ENCODE peak calls at places on chromosomes 11 and 22, in nine cellular contexts. K is CD8-positive, alpha-beta memory T cell; I is mammary epithelial cell; L is brain microvascular endothelial cell; O is CD4-positive, alpha-beta memory T cell; M is psoas muscle; Z is substantia nigra; X is kidney; J is cardiac muscle cell. Y is an unnamed sample.

GRCh38 chr11:57480409-57481137 is 20.2 kb downstream of the RTN4RL2 start:
- DNase-seq in I (peak), L (peak), X (peak), K (peak), O (peak), M (peak), J (peak), Z (peak), Y (peak)

GRCh38 chr11:57460017-57460755 is at the start of gene RTN4RL2:
- DNase-seq in J (peak), Z (peak), K (no peak), X (peak), M (peak), O (peak), L (peak), I (peak), Y (no peak)

GRCh38 chr22:44622147-44622427 is 79.9 kb upstream of the PRR5 start:
- DNase-seq in I (no peak), J (no peak), O (peak), Z (no peak), X (no peak), L (no peak), M (no peak), K (peak), Y (peak)

GRCh38 chr11:112037527-112037926 is 12.3 kb downstream of the DLAT start:
- DNase-seq in M (no peak), X (no peak), I (no peak), J (no peak), K (no peak), O (no peak), Z (no peak), L (no peak), Y (no peak)

GRCh38 chr11:35949242-35949641 is 5.4 kb downstream of the LDLRAD3 start:
- DNase-seq in K (no peak), J (no peak), L (no peak), Z (no peak), O (no peak), I (peak), M (no peak), X (no peak), Y (no peak)

GRCh38 chr11:72637198-72637597 is 37.0 kb downstream of the PDE2A start:
- DNase-seq in O (no peak), K (no peak), L (no peak), Z (no peak), X (no peak), M (no peak), I (no peak), J (no peak), Y (no peak)

GRCh38 chr11:10862446-10862845 is 4.6 kb upstream of the ZBED5 start:
- DNase-seq in M (no peak), I (no peak), K (no peak), L (no peak), J (no peak), X (no peak), Z (no peak), O (no peak), Y (no peak)

GRCh38 chr22:43126506-43127165 is 16.1 kb downstream of the BIK start:
- DNase-seq in Z (no peak), K (no peak), L (peak), O (no peak), X (peak), M (no peak), I (peak), J (peak), Y (no peak)

GRCh38 chr22:44738347-44738715 is 14.0 kb upstream of the ARHGAP8 start:
- DNase-seq in I (no peak), M (no peak), L (no peak), J (no peak), Z (no peak), K (no peak), X (peak), O (no peak), Y (no peak)

DNA sequence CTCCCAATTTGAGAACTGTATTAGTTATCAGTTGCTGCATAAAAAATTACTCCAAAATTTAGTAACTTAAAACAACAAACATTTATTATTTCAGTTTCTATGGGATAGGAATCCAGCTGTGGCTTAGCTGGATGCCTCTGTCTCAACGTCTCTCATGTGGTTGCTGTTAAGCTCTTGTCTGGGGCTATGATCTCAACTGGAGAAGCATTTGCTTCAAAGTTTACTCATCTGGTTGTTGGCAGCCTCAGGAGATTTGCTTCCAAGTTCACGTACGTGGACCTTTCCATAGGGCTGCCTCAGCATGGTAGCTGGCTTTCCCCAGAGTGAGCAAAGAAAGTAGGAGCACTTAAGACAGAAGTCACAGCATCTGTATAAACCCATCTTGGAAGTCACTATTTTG is 144.9 kb upstream of the SESN3 start:
- DNase-seq in Z (no peak), M (no peak), I (peak), X (no peak), J (peak), O (no peak), L (peak), K (no peak), Y (no peak)
- H3K27ac ChIP-seq in Z (no peak), M (no peak), I (no peak), X (no peak), J (no peak), O (no peak), L (no peak), K (no peak), Y (no peak)

DNA sequence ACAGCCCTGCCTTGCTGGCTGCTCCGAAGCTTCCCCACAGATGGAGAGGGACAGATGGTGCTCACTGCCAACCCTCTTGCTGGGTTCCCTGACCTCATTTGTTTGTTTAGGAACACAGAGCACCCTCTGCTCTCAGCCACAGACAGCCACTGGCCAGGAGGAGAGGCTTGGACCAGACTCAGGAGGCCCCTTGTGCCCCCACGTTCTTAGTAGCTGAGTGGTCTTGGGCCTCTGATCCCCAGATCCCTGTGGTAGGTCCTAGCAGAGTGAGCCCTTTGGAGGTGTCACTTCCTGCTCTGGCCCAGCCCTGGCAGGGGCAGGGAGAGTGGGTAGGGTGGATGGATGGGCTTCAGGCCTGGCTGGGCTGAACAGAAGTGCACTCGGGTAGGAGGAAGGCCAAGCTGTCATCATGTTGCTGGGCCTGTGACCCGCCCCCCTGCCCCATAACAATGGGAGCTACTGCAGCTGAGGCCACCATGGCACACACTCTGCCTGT is 84.0 kb downstream of the DHCR7 start:
- DNase-seq in K (no peak), I (no peak), Z (peak), X (no peak), J (no peak), O (no peak), L (no peak), M (no peak), Y (no peak)
- H3K27ac ChIP-seq in K (no peak), I (no peak), Z (peak), X (no peak), J (no peak), O (no peak), L (no peak), M (no peak), Y (no peak)

DNA sequence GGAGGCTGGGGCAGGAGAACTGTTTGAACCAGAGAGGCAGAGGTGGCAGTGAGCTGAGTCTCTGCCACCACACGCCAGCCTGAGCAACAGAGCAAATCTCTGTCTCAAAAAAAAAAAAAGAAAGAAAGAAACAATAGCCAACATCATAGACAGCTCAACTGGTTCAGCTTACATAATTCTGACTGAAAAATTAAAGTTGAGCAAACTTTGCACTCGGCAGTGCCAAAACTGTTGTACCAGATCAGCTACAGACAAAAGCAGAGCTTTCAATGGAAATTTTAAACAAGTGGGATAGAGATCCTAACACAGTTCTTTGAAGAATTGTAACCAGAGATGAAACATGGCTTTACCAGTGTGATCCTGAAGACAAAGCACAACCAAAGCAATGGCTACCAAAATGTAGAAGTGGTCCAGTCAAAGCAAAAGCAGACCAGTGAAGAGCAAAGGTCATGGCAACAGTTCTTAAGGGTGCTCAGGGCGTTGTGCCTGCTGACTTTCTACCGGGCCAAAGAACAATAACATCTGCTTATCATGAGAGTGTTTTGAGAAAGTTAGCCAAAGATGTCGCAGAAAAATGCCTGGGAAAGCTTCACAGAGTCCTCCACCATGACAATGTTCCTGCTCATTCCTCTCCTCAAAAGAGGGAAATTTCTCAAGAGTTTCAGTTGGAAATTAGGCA is 59.3 kb downstream of the TTC28 start:
- DNase-seq in Z (no peak), K (no peak), M (no peak), O (no peak), X (no peak), I (no peak), L (no peak), J (peak), Y (no peak)
- H3K27ac ChIP-seq in Z (no peak), K (no peak), M (no peak), O (no peak), X (no peak), I (no peak), L (no peak), J (peak), Y (no peak)

GRCh38 chr22:37284126-37284806 is 2.0 kb downstream of the CYTH4 start:
- DNase-seq in I (no peak), K (no peak), J (no peak), M (no peak), O (no peak), Z (no peak), L (no peak), X (no peak), Y (no peak)
- H3K27ac ChIP-seq in I (no peak), K (peak), J (peak), M (no peak), O (peak), Z (peak), L (no peak), X (no peak), Y (peak)

GRCh38 chr11:12090061-12090572 is 20.3 kb upstream of the MICAL2 start:
- DNase-seq in Z (no peak), J (peak), I (peak), O (no peak), X (no peak), K (no peak), L (no peak), M (no peak), Y (no peak)
- H3K27ac ChIP-seq in Z (no peak), J (no peak), I (peak), O (no peak), X (no peak), K (no peak), L (peak), M (peak), Y (peak)

DNA sequence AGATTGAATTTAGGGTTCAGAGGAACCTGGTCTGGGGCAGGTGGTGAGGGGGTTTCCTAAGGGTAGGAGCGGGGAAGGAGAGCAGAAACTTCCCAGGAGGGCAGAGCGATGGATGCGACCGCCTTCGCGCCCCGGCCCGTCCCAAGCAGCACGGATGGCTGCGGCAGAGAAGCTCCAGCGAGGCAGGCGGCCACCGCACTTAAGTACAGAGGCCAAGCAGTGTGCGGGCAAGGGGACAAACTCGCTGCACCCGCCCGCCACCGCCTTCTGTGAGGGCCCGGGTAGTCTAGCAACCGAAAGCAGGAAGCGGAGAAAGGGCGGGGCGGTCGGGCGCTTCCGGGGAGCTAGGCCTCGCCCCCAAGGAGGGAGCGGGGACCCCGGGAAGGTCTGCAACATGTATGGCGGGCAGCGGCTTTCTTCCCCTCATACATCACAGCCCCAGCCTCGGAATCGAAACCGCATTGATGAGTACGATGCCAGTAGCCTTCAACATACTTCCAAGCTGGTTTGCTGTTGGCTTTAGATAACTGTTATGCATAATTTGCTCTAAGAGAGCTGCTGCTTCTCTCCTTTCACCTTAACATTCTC is at the start of gene AGBL2:
- DNase-seq in Z (peak), K (peak), M (peak), I (peak), L (peak), X (peak), J (peak), O (peak), Y (peak)
- H3K27ac ChIP-seq in Z (peak), K (peak), M (peak), I (peak), L (peak), X (no peak), J (no peak), O (peak), Y (peak)

GRCh38 chr22:49801391-49802060 is 26.1 kb downstream of the BRD1 start:
- DNase-seq in K (no peak), L (no peak), M (no peak), I (no peak), X (no peak), J (no peak), Z (no peak), O (no peak), Y (no peak)

GRCh38 chr22:49800408-49801238 is 27.1 kb downstream of the BRD1 start:
- DNase-seq in J (no peak), L (no peak), K (no peak), X (no peak), M (no peak), Z (no peak), O (no peak), I (no peak), Y (no peak)

GRCh38 chr22:49807129-49807528 is 20.5 kb downstream of the BRD1 start:
- DNase-seq in J (no peak), K (no peak), L (no peak), M (no peak), I (no peak), Z (no peak), O (no peak), X (no peak), Y (no peak)

GRCh38 chr22:49803134-49803533 is 24.5 kb downstream of the BRD1 start:
- DNase-seq in K (no peak), L (no peak), J (no peak), O (no peak), M (no peak), X (no peak), I (no peak), Z (no peak), Y (no peak)

DNA sequence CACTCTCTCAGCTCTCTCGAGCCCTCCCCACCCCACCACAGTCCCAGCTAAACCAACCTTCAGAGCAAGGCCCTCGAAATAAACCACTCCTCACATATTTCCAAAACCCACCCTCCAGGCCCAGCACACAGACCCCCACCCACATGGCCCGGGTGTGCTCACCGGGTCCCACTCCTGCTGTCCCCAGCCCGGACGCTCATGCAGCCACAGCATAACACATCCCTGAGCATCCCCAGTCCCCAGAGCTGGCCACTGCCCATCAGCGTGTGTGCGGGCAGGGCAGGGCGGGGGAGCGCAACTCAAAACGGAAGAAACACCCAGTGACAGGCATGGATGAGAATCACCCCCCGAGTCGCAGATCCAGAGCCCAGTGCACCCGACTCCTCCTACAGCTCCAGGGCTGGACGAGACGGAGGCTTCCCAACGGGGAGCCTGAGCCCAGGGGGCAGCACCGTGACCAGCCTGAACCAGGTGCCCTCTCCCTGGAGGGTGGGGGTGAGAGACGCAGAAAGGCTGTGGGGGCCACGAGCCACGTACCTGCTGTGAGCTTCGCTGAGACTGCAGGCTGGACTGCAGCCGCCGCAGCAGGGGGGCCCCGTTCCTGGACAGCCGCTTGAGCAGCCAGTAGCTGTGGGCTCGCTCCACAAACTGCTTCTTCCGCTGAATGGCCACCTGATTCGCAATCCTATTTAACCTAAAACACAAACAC is 23.9 kb downstream of the BRD1 start:
- DNase-seq in J (no peak), I (no peak), O (no peak), X (no peak), M (no peak), Z (no peak), L (no peak), K (no peak), Y (no peak)
- H3K27ac ChIP-seq in J (no peak), I (no peak), O (no peak), X (no peak), M (no peak), Z (no peak), L (no peak), K (no peak), Y (no peak)

GRCh38 chr11:68257477-68258362 is 14.1 kb downstream of the C11orf24 start:
- DNase-seq in K (peak), L (peak), X (peak), Z (peak), M (peak), I (peak), J (peak), O (peak), Y (peak)

GRCh38 chr11:68259122-68259959 is 12.4 kb downstream of the C11orf24 start:
- DNase-seq in I (no peak), J (no peak), O (no peak), M (no peak), X (no peak), L (no peak), K (no peak), Z (no peak), Y (no peak)

GRCh38 chr11:68256331-68256741 is 15.4 kb downstream of the C11orf24 start:
- DNase-seq in M (no peak), Z (no peak), O (no peak), J (peak), X (no peak), I (no peak), L (peak), K (no peak), Y (no peak)

GRCh38 chr11:68260484-68260883 is 11.3 kb downstream of the C11orf24 start:
- DNase-seq in Z (no peak), J (no peak), I (no peak), M (no peak), X (no peak), L (no peak), K (no peak), O (no peak), Y (no peak)

DNA sequence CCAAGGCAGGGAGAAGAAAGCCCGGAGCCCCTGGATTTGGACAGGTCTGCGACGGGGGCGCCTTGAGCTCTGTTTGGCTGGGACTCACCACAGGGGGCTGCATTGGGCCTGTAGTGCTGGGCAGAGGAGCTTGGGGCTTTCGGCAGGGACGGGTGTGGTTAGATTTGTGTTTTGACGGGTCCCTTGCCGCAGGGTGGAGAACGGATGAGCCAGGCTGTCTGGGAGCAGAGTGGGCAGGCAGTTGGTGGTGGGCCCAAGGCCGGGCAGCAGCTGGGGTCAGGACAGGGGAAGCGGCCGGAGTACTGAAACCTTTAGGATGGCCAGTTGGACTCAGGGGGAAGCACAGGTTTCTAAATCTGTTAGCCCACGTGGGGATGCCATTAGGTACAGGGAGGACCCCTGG is 13.4 kb downstream of the C11orf24 start:
- DNase-seq in Z (no peak), J (no peak), K (no peak), L (no peak), X (no peak), I (no peak), M (no peak), O (no peak), Y (no peak)
- H3K27ac ChIP-seq in Z (peak), J (no peak), K (no peak), L (no peak), X (no peak), I (no peak), M (no peak), O (no peak), Y (no peak)

GRCh38 chr11:60950024-60950423 is 2.0 kb downstream of the SLC15A3 start:
- DNase-seq in M (no peak), Z (no peak), I (no peak), J (no peak), L (no peak), O (no peak), X (no peak), K (no peak), Y (no peak)
- H3K27ac ChIP-seq in M (no peak), Z (no peak), I (no peak), J (no peak), L (no peak), O (no peak), X (no peak), K (no peak), Y (no peak)

GRCh38 chr11:117230286-117230961 is 1.4 kb downstream of the PCSK7 start:
- DNase-seq in J (peak), I (peak), L (no peak), X (peak), M (no peak), K (peak), Z (no peak), O (peak), Y (peak)
- H3K27ac ChIP-seq in J (no peak), I (peak), L (no peak), X (no peak), M (peak), K (peak), Z (no peak), O (peak), Y (peak)

Y was measured in effector memory CD4-positive, alpha-beta T cell.